ENCODE peak calls at places on chromosomes 3 and 15, in nine cellular contexts. Q is esophagus squamous epithelium, O is tibial artery, R is AG04449, S is IMR-90, W is cardiac muscle cell, J is MM.1S, D is AG09309, X is A549. T is an unnamed sample.

GRCh38 chr15:51380999-51381806 is 39.7 kb downstream of the GLDN start:
- DNase-seq in S (peak; percentile 64), Q (no peak), D (no peak), J (peak; percentile 79), R (no peak), W (peak; percentile 84), X (peak; percentile 78), O (peak; percentile 72), T (peak; percentile 66)

GRCh38 chr3:17055374-17056276 is 170.9 kb downstream of the PLCL2 start:
- DNase-seq in Q (no peak), O (no peak), J (no peak), X (no peak), W (peak; percentile 19), R (peak; percentile 77), D (peak; percentile 62), S (peak; percentile 65), T (peak; percentile 93)

GRCh38 chr15:43212299-43212698 is 8.5 kb downstream of the EPB42 start:
- DNase-seq in J (no peak), D (no peak), S (no peak), W (no peak), R (no peak), O (no peak), Q (no peak), X (no peak), T (no peak)

GRCh38 chr3:56917740-56918568 is 116.2 kb upstream of the ARHGEF3 start:
- DNase-seq in J (peak; percentile 79), R (no peak), X (no peak), S (no peak), W (no peak), Q (no peak), D (no peak), O (no peak), T (no peak)

GRCh38 chr15:48717458-48717857 is 71.9 kb upstream of the FBN1 start:
- DNase-seq in Q (no peak), O (no peak), J (no peak), X (no peak), W (no peak), R (no peak), S (peak; percentile 59), D (no peak), T (peak; percentile 63)

GRCh38 chr15:66963084-66963483 is 102.3 kb upstream of the SMAD3 start:
- DNase-seq in W (no peak), O (no peak), J (no peak), D (no peak), S (no peak), Q (no peak), R (no peak), X (no peak), T (no peak)

GRCh38 chr3:187205683-187206082 is 8.4 kb downstream of the RTP1 start:
- DNase-seq in W (no peak), X (no peak), S (no peak), D (no peak), Q (no peak), R (no peak), J (no peak), O (no peak), T (no peak)

GRCh38 chr15:60585743-60586708 is 107.1 kb upstream of the ICE2 start:
- DNase-seq in D (no peak), R (no peak), Q (no peak), O (peak; percentile 63), S (peak; percentile 78), W (peak; percentile 83), J (peak; percentile 77), X (peak; percentile 75), T (peak; percentile 73)

GRCh38 chr15:27681038-27681437 is 418.1 kb downstream of the OCA2 start:
- DNase-seq in Q (no peak), S (no peak), W (no peak), J (no peak), X (peak; percentile 16), R (no peak), O (no peak), D (no peak), T (no peak)

GRCh38 chr3:136584728-136585127 is 167.4 kb downstream of the STAG1 start:
- DNase-seq in J (no peak), D (no peak), W (no peak), X (no peak), Q (no peak), O (no peak), S (peak; percentile 53), R (no peak), T (no peak)

GRCh38 chr15:66617137-66618090 is 51.6 kb upstream of the LCTL start:
- DNase-seq in J (no peak), R (no peak), D (peak; percentile 27), X (peak; percentile 48), S (peak; percentile 80), O (peak; percentile 88), W (no peak), Q (no peak), T (peak; percentile 50)

GRCh38 chr3:171320721-171321120 is 139.5 kb downstream of the TNIK start:
- DNase-seq in R (no peak), S (peak; percentile 40), D (no peak), W (peak; percentile 87), O (no peak), Q (no peak), J (no peak), X (no peak), T (peak; percentile 23)

GRCh38 chr3:5021571-5022092 is 42.4 kb downstream of the BHLHE40 start:
- DNase-seq in D (no peak), J (no peak), S (peak; percentile 83), Q (no peak), R (no peak), W (no peak), O (no peak), X (peak; percentile 80), T (peak; percentile 52)

GRCh38 chr3:131110087-131110486 is 83.4 kb downstream of the NEK11 start:
- DNase-seq in S (peak; percentile 21), X (no peak), D (peak; percentile 61), Q (no peak), R (peak; percentile 66), W (no peak), J (no peak), O (no peak), T (peak; percentile 87)

GRCh38 chr3:159263750-159264561 is 462.1 kb downstream of the MFSD1 start:
- DNase-seq in W (peak; percentile 57), X (peak; percentile 47), D (no peak), S (peak; percentile 46), O (no peak), J (peak; percentile 71), R (no peak), Q (no peak), T (peak; percentile 41)

GRCh38 chr15:44308415-44308814 is 19.9 kb downstream of the GOLM2 start:
- DNase-seq in O (no peak), R (no peak), S (no peak), W (no peak), J (peak; percentile 88), Q (no peak), X (no peak), D (no peak), T (no peak)

GRCh38 chr15:36936652-36937051 is 163.7 kb downstream of the MEIS2 start:
- DNase-seq in R (peak; percentile 12), S (peak; percentile 67), X (no peak), J (no peak), W (no peak), D (peak; percentile 43), Q (no peak), O (no peak), T (peak; percentile 38)

GRCh38 chr15:96322401-96323249 is 7.9 kb upstream of the NR2F2 start:
- DNase-seq in R (no peak), D (no peak), X (no peak), J (no peak), Q (no peak), O (peak; percentile 33), S (no peak), W (no peak), T (no peak)
- H3K4me3 ChIP-seq in R (peak overlapping the region; percentile 34), D (peak overlapping the region; percentile 24), X (no peak overlapping the region), J (peak overlapping the region; percentile 60), Q (peak overlapping the region; percentile 53), O (peak overlapping the region; percentile 92), S (no peak overlapping the region), W (no peak overlapping the region), T (peak overlapping the region; percentile 47)

GRCh38 chr3:13500133-13500885 is 20.2 kb downstream of the HDAC11 start:
- DNase-seq in W (peak; percentile 56), J (no peak), S (no peak), D (no peak), Q (no peak), X (no peak), R (no peak), O (no peak), T (no peak)
- TF ChIP-seq CTCF in W (peak; percentile 71), J (peak; percentile 56), S (peak; percentile 45), D (peak; percentile 60), Q (no peak), X (peak; percentile 57), R (peak; percentile 71), O (no peak), T (peak; percentile 66)

DNA sequence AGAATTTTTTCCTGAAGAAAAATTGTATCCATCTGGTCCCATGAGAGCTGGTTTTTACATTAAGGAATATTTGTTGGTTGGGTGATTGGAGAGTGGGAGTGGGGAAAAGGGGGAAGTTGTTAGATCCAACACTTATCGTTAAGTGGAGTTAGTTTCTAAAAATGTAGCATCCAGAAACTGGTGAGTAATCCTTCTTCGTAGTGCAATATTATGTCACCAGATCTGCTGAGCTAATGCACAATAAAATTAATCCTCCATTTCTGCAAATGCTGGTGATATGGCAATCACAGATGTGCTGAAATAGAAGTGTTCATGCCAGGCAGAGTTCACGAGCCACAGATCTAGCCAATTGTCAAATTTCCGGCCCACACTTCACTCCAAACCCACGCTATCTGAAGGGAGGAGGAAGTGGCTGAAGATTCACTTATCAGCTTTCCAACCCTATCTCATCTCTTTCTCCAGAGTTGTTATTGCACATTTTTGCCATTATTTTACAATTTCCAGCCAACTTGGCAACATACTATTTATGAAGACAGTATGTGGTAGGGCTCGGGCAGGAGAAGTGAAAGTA is 313.5 kb upstream of the ATP11B start:
- DNase-seq in S (no peak), W (no peak), Q (no peak), O (no peak), J (no peak), D (no peak), R (peak; percentile 17), X (no peak), T (no peak)
- H3K4me3 ChIP-seq in S (no peak overlapping the region), W (no peak overlapping the region), Q (no peak overlapping the region), O (no peak overlapping the region), J (no peak overlapping the region), D (no peak overlapping the region), R (no peak overlapping the region), X (no peak overlapping the region), T (no peak overlapping the region)

GRCh38 chr15:39177561-39177960 is 403.3 kb upstream of the THBS1 start:
- DNase-seq in O (no peak), R (no peak), W (no peak), Q (no peak), X (no peak), D (no peak), J (no peak), S (no peak), T (no peak)

GRCh38 chr15:39171944-39172368 is 408.9 kb upstream of the THBS1 start:
- DNase-seq in X (peak; percentile 93), S (peak; percentile 99), D (peak; percentile 96), W (peak; percentile 87), Q (no peak), J (peak; percentile 62), R (peak; percentile 90), O (peak; percentile 39), T (peak; percentile 98)

GRCh38 chr15:39173426-39173825 is 407.5 kb upstream of the THBS1 start:
- DNase-seq in Q (no peak), W (no peak), R (no peak), S (no peak), X (no peak), D (no peak), J (no peak), O (no peak), T (no peak)

GRCh38 chr15:39174332-39174731 is 406.5 kb upstream of the THBS1 start:
- DNase-seq in O (no peak), X (no peak), R (no peak), Q (no peak), S (no peak), D (no peak), J (no peak), W (no peak), T (no peak)

GRCh38 chr15:39172380-39173281 is 408.2 kb upstream of the THBS1 start:
- DNase-seq in Q (no peak), R (no peak), W (peak; percentile 19), O (no peak), D (no peak), S (peak; percentile 79), X (no peak), J (peak; percentile 79), T (peak; percentile 76)
- TF ChIP-seq CTCF in Q (no peak), R (no peak), W (no peak), O (no peak), D (no peak), S (no peak), X (no peak), J (no peak), T (no peak)

T was measured in AG10803.